ENCODE peak calls at places on chromosome 6, in six cellular contexts. One of them, this sample, is unnamed.

GRCh38 chr6:27865952-27866369 is 46.2 kb downstream of the OR2B2 start:
- DNase-seq in activated CD4-positive, alpha-beta T cell treated with anti-CD3 and anti-CD28 coated beads, Interleukin-2, amount 10 ng/mL, durations not matched to agents 7 days and 5 days: peak; percentile 61
- DNase-seq in H54: no peak
- DNase-seq in nucleus accumbens: no peak
- DNase-seq in right atrium auricular region: no peak
- DNase-seq in T-helper 1 cell: no peak
- DNase-seq in this sample: no peak

GRCh38 chr6:28775405-28776129 is 148.2 kb downstream of the TRIM27 start:
- DNase-seq in activated CD4-positive, alpha-beta T cell treated with anti-CD3 and anti-CD28 coated beads, Interleukin-2, amount 10 ng/mL, durations not matched to agents 7 days and 5 days: no peak
- DNase-seq in H54: no peak
- DNase-seq in nucleus accumbens: no peak
- DNase-seq in right atrium auricular region: no peak
- DNase-seq in T-helper 1 cell: no peak
- DNase-seq in this sample: no peak

GRCh38 chr6:146544783-146545182 is 1.1 kb downstream of the RAB32 start:
- DNase-seq in activated CD4-positive, alpha-beta T cell treated with anti-CD3 and anti-CD28 coated beads, Interleukin-2, amount 10 ng/mL, durations not matched to agents 7 days and 5 days: no peak
- DNase-seq in H54: no peak
- DNase-seq in nucleus accumbens: no peak
- DNase-seq in right atrium auricular region: no peak
- DNase-seq in T-helper 1 cell: no peak
- DNase-seq in this sample: no peak

GRCh38 chr6:141783595-141783994 is 349.1 kb upstream of the GJE1 start:
- DNase-seq in activated CD4-positive, alpha-beta T cell treated with anti-CD3 and anti-CD28 coated beads, Interleukin-2, amount 10 ng/mL, durations not matched to agents 7 days and 5 days: no peak
- DNase-seq in H54: no peak
- DNase-seq in nucleus accumbens: no peak
- DNase-seq in right atrium auricular region: no peak
- DNase-seq in T-helper 1 cell: no peak
- DNase-seq in this sample: no peak

GRCh38 chr6:167827588-167828324 is 1.0 kb downstream of the AFDN start:
- DNase-seq in activated CD4-positive, alpha-beta T cell treated with anti-CD3 and anti-CD28 coated beads, Interleukin-2, amount 10 ng/mL, durations not matched to agents 7 days and 5 days: peak; percentile 16
- DNase-seq in H54: peak; percentile 40
- DNase-seq in nucleus accumbens: no peak
- DNase-seq in right atrium auricular region: no peak
- DNase-seq in T-helper 1 cell: no peak
- DNase-seq in this sample: peak; percentile 73

GRCh38 chr6:22804620-22805271 is 235.4 kb downstream of the HDGFL1 start:
- DNase-seq in activated CD4-positive, alpha-beta T cell treated with anti-CD3 and anti-CD28 coated beads, Interleukin-2, amount 10 ng/mL, durations not matched to agents 7 days and 5 days: no peak
- DNase-seq in H54: no peak
- DNase-seq in nucleus accumbens: no peak
- DNase-seq in right atrium auricular region: no peak
- DNase-seq in T-helper 1 cell: no peak
- DNase-seq in this sample: no peak

GRCh38 chr6:14810021-14810420 is 435.8 kb upstream of the JARID2 start:
- DNase-seq in activated CD4-positive, alpha-beta T cell treated with anti-CD3 and anti-CD28 coated beads, Interleukin-2, amount 10 ng/mL, durations not matched to agents 7 days and 5 days: no peak
- DNase-seq in H54: no peak
- DNase-seq in nucleus accumbens: no peak
- DNase-seq in right atrium auricular region: no peak
- DNase-seq in T-helper 1 cell: no peak
- DNase-seq in this sample: no peak

GRCh38 chr6:26330835-26331808 is 33.9 kb upstream of the BTN3A2 start:
- DNase-seq in activated CD4-positive, alpha-beta T cell treated with anti-CD3 and anti-CD28 coated beads, Interleukin-2, amount 10 ng/mL, durations not matched to agents 7 days and 5 days: peak; percentile 39
- DNase-seq in H54: no peak
- DNase-seq in nucleus accumbens: no peak
- DNase-seq in right atrium auricular region: no peak
- DNase-seq in T-helper 1 cell: no peak
- DNase-seq in this sample: peak; percentile 89

GRCh38 chr6:83702077-83702476 is 6.8 kb downstream of the SNAP91 start:
- DNase-seq in activated CD4-positive, alpha-beta T cell treated with anti-CD3 and anti-CD28 coated beads, Interleukin-2, amount 10 ng/mL, durations not matched to agents 7 days and 5 days: no peak
- DNase-seq in H54: no peak
- DNase-seq in nucleus accumbens: no peak
- DNase-seq in right atrium auricular region: no peak
- DNase-seq in T-helper 1 cell: no peak
- DNase-seq in this sample: no peak

GRCh38 chr6:36847991-36848390 is 8.7 kb upstream of the CPNE5 start:
- DNase-seq in activated CD4-positive, alpha-beta T cell treated with anti-CD3 and anti-CD28 coated beads, Interleukin-2, amount 10 ng/mL, durations not matched to agents 7 days and 5 days: no peak
- DNase-seq in H54: no peak
- DNase-seq in nucleus accumbens: no peak
- DNase-seq in right atrium auricular region: no peak
- DNase-seq in T-helper 1 cell: no peak
- DNase-seq in this sample: no peak

GRCh38 chr6:11947063-11947462 is 65.0 kb upstream of the HIVEP1 start:
- DNase-seq in activated CD4-positive, alpha-beta T cell treated with anti-CD3 and anti-CD28 coated beads, Interleukin-2, amount 10 ng/mL, durations not matched to agents 7 days and 5 days: no peak
- DNase-seq in H54: no peak
- DNase-seq in nucleus accumbens: no peak
- DNase-seq in right atrium auricular region: no peak
- DNase-seq in T-helper 1 cell: no peak
- DNase-seq in this sample: no peak

GRCh38 chr6:112251170-112251945 is 3.0 kb downstream of the LAMA4 start:
- DNase-seq in activated CD4-positive, alpha-beta T cell treated with anti-CD3 and anti-CD28 coated beads, Interleukin-2, amount 10 ng/mL, durations not matched to agents 7 days and 5 days: no peak
- DNase-seq in H54: no peak
- DNase-seq in nucleus accumbens: no peak
- DNase-seq in right atrium auricular region: no peak
- DNase-seq in T-helper 1 cell: no peak
- DNase-seq in this sample: no peak

GRCh38 chr6:151493495-151494234 is at the start of gene CCDC170:
- DNase-seq in activated CD4-positive, alpha-beta T cell treated with anti-CD3 and anti-CD28 coated beads, Interleukin-2, amount 10 ng/mL, durations not matched to agents 7 days and 5 days: no peak
- DNase-seq in H54: no peak
- DNase-seq in nucleus accumbens: no peak
- DNase-seq in right atrium auricular region: no peak
- DNase-seq in T-helper 1 cell: no peak
- DNase-seq in this sample: no peak

GRCh38 chr6:63565727-63566625 is 6.3 kb upstream of the LOC128125822 start:
- DNase-seq in activated CD4-positive, alpha-beta T cell treated with anti-CD3 and anti-CD28 coated beads, Interleukin-2, amount 10 ng/mL, durations not matched to agents 7 days and 5 days: no peak
- DNase-seq in H54: no peak
- DNase-seq in nucleus accumbens: no peak
- DNase-seq in right atrium auricular region: no peak
- DNase-seq in T-helper 1 cell: no peak
- DNase-seq in this sample: no peak

GRCh38 chr6:83867527-83868161 is 8.2 kb downstream of the CYB5R4 start:
- DNase-seq in activated CD4-positive, alpha-beta T cell treated with anti-CD3 and anti-CD28 coated beads, Interleukin-2, amount 10 ng/mL, durations not matched to agents 7 days and 5 days: no peak
- DNase-seq in H54: no peak
- DNase-seq in nucleus accumbens: no peak
- DNase-seq in right atrium auricular region: peak; percentile 64
- DNase-seq in T-helper 1 cell: no peak
- DNase-seq in this sample: no peak

GRCh38 chr6:132253211-132253610 is 148.1 kb downstream of the MOXD1 start:
- DNase-seq in activated CD4-positive, alpha-beta T cell treated with anti-CD3 and anti-CD28 coated beads, Interleukin-2, amount 10 ng/mL, durations not matched to agents 7 days and 5 days: no peak
- DNase-seq in H54: no peak
- DNase-seq in nucleus accumbens: no peak
- DNase-seq in right atrium auricular region: no peak
- DNase-seq in T-helper 1 cell: no peak
- DNase-seq in this sample: no peak

GRCh38 chr6:139549561-139550070 is 175.2 kb upstream of the CITED2 start:
- DNase-seq in activated CD4-positive, alpha-beta T cell treated with anti-CD3 and anti-CD28 coated beads, Interleukin-2, amount 10 ng/mL, durations not matched to agents 7 days and 5 days: no peak
- DNase-seq in H54: no peak
- DNase-seq in nucleus accumbens: no peak
- DNase-seq in right atrium auricular region: no peak
- DNase-seq in T-helper 1 cell: no peak
- DNase-seq in this sample: no peak

GRCh38 chr6:129059650-129060049 is 176.7 kb downstream of the LAMA2 start:
- DNase-seq in activated CD4-positive, alpha-beta T cell treated with anti-CD3 and anti-CD28 coated beads, Interleukin-2, amount 10 ng/mL, durations not matched to agents 7 days and 5 days: no peak
- DNase-seq in H54: no peak
- DNase-seq in nucleus accumbens: no peak
- DNase-seq in right atrium auricular region: no peak
- DNase-seq in T-helper 1 cell: no peak
- DNase-seq in this sample: no peak

GRCh38 chr6:54335871-54336270 is 27.6 kb downstream of the TINAG start:
- DNase-seq in activated CD4-positive, alpha-beta T cell treated with anti-CD3 and anti-CD28 coated beads, Interleukin-2, amount 10 ng/mL, durations not matched to agents 7 days and 5 days: no peak
- DNase-seq in H54: peak; percentile 44
- DNase-seq in nucleus accumbens: no peak
- DNase-seq in right atrium auricular region: no peak
- DNase-seq in T-helper 1 cell: no peak
- DNase-seq in this sample: no peak

GRCh38 chr6:156791261-156791850 is 14.2 kb downstream of the ARID1B start:
- DNase-seq in activated CD4-positive, alpha-beta T cell treated with anti-CD3 and anti-CD28 coated beads, Interleukin-2, amount 10 ng/mL, durations not matched to agents 7 days and 5 days: peak; percentile 17
- DNase-seq in H54: no peak
- DNase-seq in nucleus accumbens: no peak
- DNase-seq in right atrium auricular region: no peak
- DNase-seq in T-helper 1 cell: no peak
- DNase-seq in this sample: peak; percentile 92

GRCh38 chr6:105326216-105326615 is 76.7 kb downstream of the PREP start:
- DNase-seq in activated CD4-positive, alpha-beta T cell treated with anti-CD3 and anti-CD28 coated beads, Interleukin-2, amount 10 ng/mL, durations not matched to agents 7 days and 5 days: no peak
- DNase-seq in H54: no peak
- DNase-seq in nucleus accumbens: no peak
- DNase-seq in right atrium auricular region: no peak
- DNase-seq in T-helper 1 cell: no peak
- DNase-seq in this sample: no peak

GRCh38 chr6:71478834-71479541 is 190.4 kb downstream of the OGFRL1 start:
- DNase-seq in activated CD4-positive, alpha-beta T cell treated with anti-CD3 and anti-CD28 coated beads, Interleukin-2, amount 10 ng/mL, durations not matched to agents 7 days and 5 days: no peak
- DNase-seq in H54: no peak
- DNase-seq in nucleus accumbens: no peak
- DNase-seq in right atrium auricular region: no peak
- DNase-seq in T-helper 1 cell: no peak
- DNase-seq in this sample: peak; percentile 49

GRCh38 chr6:150006961-150007464 is 18.3 kb downstream of the RAET1L start:
- DNase-seq in activated CD4-positive, alpha-beta T cell treated with anti-CD3 and anti-CD28 coated beads, Interleukin-2, amount 10 ng/mL, durations not matched to agents 7 days and 5 days: peak; percentile 44
- DNase-seq in H54: no peak
- DNase-seq in nucleus accumbens: no peak
- DNase-seq in right atrium auricular region: no peak
- DNase-seq in T-helper 1 cell: no peak
- DNase-seq in this sample: peak; percentile 64

GRCh38 chr6:118940770-118941169 is 5.8 kb upstream of the MCM9 start:
- DNase-seq in activated CD4-positive, alpha-beta T cell treated with anti-CD3 and anti-CD28 coated beads, Interleukin-2, amount 10 ng/mL, durations not matched to agents 7 days and 5 days: no peak
- DNase-seq in H54: no peak
- DNase-seq in nucleus accumbens: no peak
- DNase-seq in right atrium auricular region: no peak
- DNase-seq in T-helper 1 cell: no peak
- DNase-seq in this sample: no peak

GRCh38 chr6:168527451-168528210 is 86.6 kb downstream of the SMOC2 start:
- DNase-seq in activated CD4-positive, alpha-beta T cell treated with anti-CD3 and anti-CD28 coated beads, Interleukin-2, amount 10 ng/mL, durations not matched to agents 7 days and 5 days: no peak
- DNase-seq in H54: no peak
- DNase-seq in nucleus accumbens: no peak
- DNase-seq in right atrium auricular region: no peak
- DNase-seq in T-helper 1 cell: no peak
- DNase-seq in this sample: no peak

GRCh38 chr6:137926207-137926731 is 59.2 kb downstream of the TNFAIP3 start:
- DNase-seq in activated CD4-positive, alpha-beta T cell treated with anti-CD3 and anti-CD28 coated beads, Interleukin-2, amount 10 ng/mL, durations not matched to agents 7 days and 5 days: no peak
- DNase-seq in H54: peak; percentile 7
- DNase-seq in nucleus accumbens: no peak
- DNase-seq in right atrium auricular region: no peak
- DNase-seq in T-helper 1 cell: no peak
- DNase-seq in this sample: no peak

GRCh38 chr6:13611715-13612114 is 3.4 kb upstream of the NOL7 start:
- DNase-seq in activated CD4-positive, alpha-beta T cell treated with anti-CD3 and anti-CD28 coated beads, Interleukin-2, amount 10 ng/mL, durations not matched to agents 7 days and 5 days: no peak
- DNase-seq in H54: no peak
- DNase-seq in nucleus accumbens: no peak
- DNase-seq in right atrium auricular region: no peak
- DNase-seq in T-helper 1 cell: no peak
- DNase-seq in this sample: peak; percentile 90

GRCh38 chr6:44641344-44641743 is 253.8 kb downstream of the CDC5L start:
- DNase-seq in activated CD4-positive, alpha-beta T cell treated with anti-CD3 and anti-CD28 coated beads, Interleukin-2, amount 10 ng/mL, durations not matched to agents 7 days and 5 days: no peak
- DNase-seq in H54: no peak
- DNase-seq in nucleus accumbens: no peak
- DNase-seq in right atrium auricular region: no peak
- DNase-seq in T-helper 1 cell: no peak
- DNase-seq in this sample: no peak

GRCh38 chr6:31874084-31874670 is 4.6 kb downstream of the SLC44A4 start:
- DNase-seq in activated CD4-positive, alpha-beta T cell treated with anti-CD3 and anti-CD28 coated beads, Interleukin-2, amount 10 ng/mL, durations not matched to agents 7 days and 5 days: no peak
- DNase-seq in H54: no peak
- DNase-seq in nucleus accumbens: no peak
- DNase-seq in right atrium auricular region: no peak
- DNase-seq in T-helper 1 cell: no peak
- DNase-seq in this sample: no peak

This sample was measured in RPMI8226.